ENCODE peak calls at places on chromosomes 1 and 21, in six cellular contexts. One of them, this sample, is unnamed.

GRCh38 chr1:19179597-19180271 is 30.3 kb downstream of the UBR4 start:
- DNase-seq in IMR-90: peak; percentile 41
- DNase-seq in H1: no peak
- DNase-seq in neuronal stem cell: no peak
- DNase-seq in H9: no peak
- DNase-seq in mesendoderm: peak; percentile 59
- DNase-seq in this sample: peak; percentile 52

GRCh38 chr1:57137980-57138379 is 172.2 kb upstream of the C8B start:
- DNase-seq in neuronal stem cell: no peak
- DNase-seq in H9: no peak
- DNase-seq in mesendoderm: no peak
- DNase-seq in H1: no peak
- DNase-seq in IMR-90: no peak
- DNase-seq in this sample: no peak

GRCh38 chr1:65208577-65208976 is 60.6 kb downstream of the AK4 start:
- DNase-seq in IMR-90: no peak
- DNase-seq in H9: peak; percentile 37
- DNase-seq in mesendoderm: no peak
- DNase-seq in neuronal stem cell: no peak
- DNase-seq in H1: peak; percentile 45
- DNase-seq in this sample: no peak

GRCh38 chr1:247077768-247078314 is 770 bp downstream of the ZNF670 start:
- DNase-seq in mesendoderm: no peak
- DNase-seq in H1: no peak
- DNase-seq in IMR-90: peak; percentile 5
- DNase-seq in neuronal stem cell: no peak
- DNase-seq in H9: no peak
- DNase-seq in this sample: no peak

GRCh38 chr1:102434421-102434820 is 437.7 kb upstream of the OLFM3 start:
- DNase-seq in neuronal stem cell: peak; percentile 8
- DNase-seq in H9: peak; percentile 50
- DNase-seq in H1: peak; percentile 58
- DNase-seq in mesendoderm: peak; percentile 69
- DNase-seq in IMR-90: no peak
- DNase-seq in this sample: peak; percentile 23

GRCh38 chr1:229887043-229887822 is 179.8 kb upstream of the GALNT2 start:
- DNase-seq in H1: peak; percentile 14
- DNase-seq in mesendoderm: no peak
- DNase-seq in H9: no peak
- DNase-seq in neuronal stem cell: no peak
- DNase-seq in IMR-90: no peak
- DNase-seq in this sample: no peak

GRCh38 chr21:45580181-45580575 is 37.9 kb upstream of the SLC19A1 start:
- DNase-seq in neuronal stem cell: no peak
- DNase-seq in H1: peak; percentile 40
- DNase-seq in IMR-90: no peak
- DNase-seq in mesendoderm: no peak
- DNase-seq in H9: no peak
- DNase-seq in this sample: no peak

GRCh38 chr1:212106286-212106792 is 70.8 kb downstream of the DTL start:
- DNase-seq in mesendoderm: no peak
- DNase-seq in neuronal stem cell: no peak
- DNase-seq in H9: no peak
- DNase-seq in IMR-90: peak; percentile 28
- DNase-seq in H1: no peak
- DNase-seq in this sample: no peak

GRCh38 chr21:45416619-45417018 is 11.7 kb downstream of the COL18A1 start:
- DNase-seq in H9: peak; percentile 62
- DNase-seq in IMR-90: no peak
- DNase-seq in H1: no peak
- DNase-seq in mesendoderm: peak; percentile 61
- DNase-seq in neuronal stem cell: no peak
- DNase-seq in this sample: no peak

GRCh38 chr1:208855403-208855802 is 611.2 kb upstream of the PLXNA2 start:
- DNase-seq in mesendoderm: no peak
- DNase-seq in IMR-90: no peak
- DNase-seq in H9: no peak
- DNase-seq in H1: no peak
- DNase-seq in neuronal stem cell: no peak
- DNase-seq in this sample: no peak

GRCh38 chr1:152451254-152451653 is 37.2 kb upstream of the CRNN start:
- DNase-seq in mesendoderm: no peak
- DNase-seq in IMR-90: no peak
- DNase-seq in H9: no peak
- DNase-seq in neuronal stem cell: no peak
- DNase-seq in H1: no peak
- DNase-seq in this sample: no peak

GRCh38 chr1:208668991-208669390 is 424.8 kb upstream of the PLXNA2 start:
- DNase-seq in mesendoderm: peak; percentile 65
- DNase-seq in IMR-90: no peak
- DNase-seq in H1: no peak
- DNase-seq in neuronal stem cell: no peak
- DNase-seq in H9: peak; percentile 29
- DNase-seq in this sample: no peak

GRCh38 chr1:221777434-221778072 is 35.7 kb upstream of the DUSP10 start:
- DNase-seq in H9: no peak
- DNase-seq in IMR-90: no peak
- DNase-seq in neuronal stem cell: no peak
- DNase-seq in mesendoderm: no peak
- DNase-seq in H1: no peak
- DNase-seq in this sample: no peak

GRCh38 chr1:223141021-223141420 is 2.0 kb downstream of the TLR5 start:
- DNase-seq in H1: no peak
- DNase-seq in neuronal stem cell: no peak
- DNase-seq in H9: no peak
- DNase-seq in IMR-90: peak; percentile 3
- DNase-seq in mesendoderm: no peak
- DNase-seq in this sample: peak; percentile 47

GRCh38 chr1:67347688-67348472 is 40.2 kb downstream of the IL12RB2 start:
- DNase-seq in H1: peak; percentile 56
- DNase-seq in mesendoderm: peak; percentile 80
- DNase-seq in H9: peak; percentile 55
- DNase-seq in neuronal stem cell: peak; percentile 45
- DNase-seq in IMR-90: peak; percentile 61
- DNase-seq in this sample: peak; percentile 59

GRCh38 chr1:109937738-109938137 is 27.1 kb downstream of the CSF1 start:
- DNase-seq in IMR-90: no peak
- DNase-seq in H9: no peak
- DNase-seq in mesendoderm: no peak
- DNase-seq in neuronal stem cell: no peak
- DNase-seq in H1: no peak
- DNase-seq in this sample: no peak

GRCh38 chr1:38700077-38700470 is 159.5 kb downstream of the RRAGC start:
- DNase-seq in H1: no peak
- DNase-seq in H9: no peak
- DNase-seq in neuronal stem cell: no peak
- DNase-seq in IMR-90: no peak
- DNase-seq in mesendoderm: no peak
- DNase-seq in this sample: no peak

GRCh38 chr1:182281541-182281940 is 110.0 kb downstream of the GLUL start:
- DNase-seq in H9: no peak
- DNase-seq in mesendoderm: peak; percentile 71
- DNase-seq in neuronal stem cell: no peak
- DNase-seq in IMR-90: no peak
- DNase-seq in H1: no peak
- DNase-seq in this sample: no peak

GRCh38 chr1:32893198-32894018 is 7.1 kb downstream of the HPCA start:
- DNase-seq in H1: peak; percentile 83
- DNase-seq in mesendoderm: peak; percentile 75
- DNase-seq in neuronal stem cell: peak; percentile 68
- DNase-seq in H9: peak; percentile 73
- DNase-seq in IMR-90: peak; percentile 20
- DNase-seq in this sample: no peak

GRCh38 chr1:45297604-45298356 is 28.9 kb upstream of the HPDL start:
- DNase-seq in H1: no peak
- DNase-seq in H9: no peak
- DNase-seq in neuronal stem cell: no peak
- DNase-seq in IMR-90: no peak
- DNase-seq in mesendoderm: no peak
- DNase-seq in this sample: no peak

GRCh38 chr21:46665566-46665965 is 30.1 kb downstream of the PRMT2 start:
- DNase-seq in IMR-90: no peak
- DNase-seq in neuronal stem cell: no peak
- DNase-seq in H1: no peak
- DNase-seq in H9: no peak
- DNase-seq in mesendoderm: no peak
- DNase-seq in this sample: no peak

GRCh38 chr1:6535214-6535613 is 19.1 kb downstream of the NOL9 start:
- DNase-seq in neuronal stem cell: no peak
- DNase-seq in IMR-90: no peak
- DNase-seq in mesendoderm: no peak
- DNase-seq in H9: no peak
- DNase-seq in H1: no peak
- DNase-seq in this sample: peak; percentile 23

GRCh38 chr1:6526316-6526715 is 28.0 kb downstream of the NOL9 start:
- DNase-seq in mesendoderm: no peak
- DNase-seq in H1: no peak
- DNase-seq in H9: no peak
- DNase-seq in IMR-90: no peak
- DNase-seq in neuronal stem cell: no peak
- DNase-seq in this sample: no peak

GRCh38 chr1:6536291-6536690 is 18.0 kb downstream of the NOL9 start:
- DNase-seq in H1: no peak
- DNase-seq in IMR-90: no peak
- DNase-seq in mesendoderm: no peak
- DNase-seq in H9: no peak
- DNase-seq in neuronal stem cell: no peak
- DNase-seq in this sample: no peak

GRCh38 chr1:6534248-6534647 is 20.1 kb downstream of the NOL9 start:
- DNase-seq in mesendoderm: no peak
- DNase-seq in H1: no peak
- DNase-seq in H9: no peak
- DNase-seq in IMR-90: no peak
- DNase-seq in neuronal stem cell: no peak
- DNase-seq in this sample: no peak

DNA sequence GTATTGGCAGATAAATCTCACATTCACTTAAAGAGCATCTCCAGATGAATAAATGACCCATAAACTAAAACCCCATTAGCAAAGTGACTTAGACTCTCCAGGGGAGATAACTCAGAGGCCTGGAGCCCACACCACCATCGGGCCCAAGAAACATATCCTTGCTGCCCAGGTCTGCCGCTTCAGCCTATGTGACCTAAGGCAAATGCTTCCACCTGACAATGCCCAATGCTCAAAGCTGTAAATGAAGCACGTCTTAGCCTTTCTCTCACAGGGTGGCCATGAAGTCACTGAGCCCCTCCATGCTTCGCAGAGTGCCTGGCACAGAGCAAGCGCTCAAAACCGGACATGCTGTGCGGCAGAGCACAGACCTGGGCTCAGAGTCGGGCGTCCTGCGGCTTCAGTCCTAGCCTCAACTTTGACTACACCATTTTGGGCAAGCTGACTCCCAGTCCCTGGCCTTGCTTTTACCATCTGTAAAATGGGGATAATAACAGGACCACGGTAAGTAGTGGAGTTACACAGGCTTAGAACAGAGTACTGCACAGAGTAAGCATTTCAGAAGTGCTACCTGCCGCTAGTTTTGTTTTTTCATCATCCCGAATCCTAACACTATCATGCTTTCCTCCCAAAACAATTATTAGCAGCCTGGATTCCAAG is 23.7 kb downstream of the NOL9 start:
- DNase-seq in neuronal stem cell: no peak
- DNase-seq in mesendoderm: no peak
- DNase-seq in IMR-90: no peak
- DNase-seq in H1: no peak
- DNase-seq in H9: no peak
- DNase-seq in this sample: no peak
- H2BK15ac ChIP-seq in neuronal stem cell: no peak overlapping the region
- H2BK15ac ChIP-seq in mesendoderm: no peak overlapping the region
- H2BK15ac ChIP-seq in IMR-90: no peak overlapping the region
- H2BK15ac ChIP-seq in H1: no peak overlapping the region
- H2BK15ac ChIP-seq in H9: no peak overlapping the region
- H2BK15ac ChIP-seq in this sample: no peak overlapping the region

GRCh38 chr1:170175477-170175876 is 29.7 kb downstream of the NTMT2 start:
- DNase-seq in mesendoderm: no peak
- DNase-seq in H1: no peak
- DNase-seq in H9: no peak
- DNase-seq in IMR-90: no peak
- DNase-seq in neuronal stem cell: no peak
- DNase-seq in this sample: no peak

GRCh38 chr1:170175032-170175431 is 29.3 kb downstream of the NTMT2 start:
- DNase-seq in H1: no peak
- DNase-seq in H9: no peak
- DNase-seq in IMR-90: peak; percentile 21
- DNase-seq in mesendoderm: no peak
- DNase-seq in neuronal stem cell: no peak
- DNase-seq in this sample: no peak

GRCh38 chr1:170176772-170177171 is 31.0 kb downstream of the NTMT2 start:
- DNase-seq in H1: no peak
- DNase-seq in H9: no peak
- DNase-seq in IMR-90: no peak
- DNase-seq in neuronal stem cell: no peak
- DNase-seq in mesendoderm: no peak
- DNase-seq in this sample: no peak

GRCh38 chr1:170174395-170174794 is 28.6 kb downstream of the NTMT2 start:
- DNase-seq in IMR-90: no peak
- DNase-seq in H9: no peak
- DNase-seq in H1: no peak
- DNase-seq in neuronal stem cell: no peak
- DNase-seq in mesendoderm: no peak
- DNase-seq in this sample: no peak
- H2BK15ac ChIP-seq in IMR-90: no peak overlapping the region
- H2BK15ac ChIP-seq in H9: no peak overlapping the region
- H2BK15ac ChIP-seq in H1: no peak overlapping the region
- H2BK15ac ChIP-seq in neuronal stem cell: no peak overlapping the region
- H2BK15ac ChIP-seq in mesendoderm: no peak overlapping the region
- H2BK15ac ChIP-seq in this sample: no peak overlapping the region

DNA sequence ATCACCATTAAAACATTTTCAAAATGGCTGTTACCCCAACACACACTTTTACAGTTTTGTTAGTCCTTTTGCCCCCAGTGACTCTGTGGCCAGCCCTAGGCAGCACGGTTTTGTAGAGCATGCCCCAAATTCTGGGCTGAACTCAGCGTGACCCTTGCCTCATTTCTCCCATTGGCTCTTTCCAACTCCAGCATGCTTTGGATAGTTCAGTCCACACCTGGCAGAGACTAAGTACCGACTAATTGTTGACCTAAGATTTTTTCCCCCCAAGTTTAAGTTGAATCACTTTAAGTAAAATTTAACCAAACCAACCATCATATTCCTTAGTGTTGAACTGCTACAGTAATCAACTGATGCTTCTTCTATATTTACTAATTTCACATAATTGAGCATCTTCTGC is 62.4 kb upstream of the LRRC8B start:
- DNase-seq in IMR-90: no peak
- DNase-seq in neuronal stem cell: no peak
- DNase-seq in H1: no peak
- DNase-seq in mesendoderm: no peak
- DNase-seq in H9: no peak
- DNase-seq in this sample: no peak
- H2BK15ac ChIP-seq in IMR-90: no peak overlapping the region
- H2BK15ac ChIP-seq in neuronal stem cell: no peak overlapping the region
- H2BK15ac ChIP-seq in H1: no peak overlapping the region
- H2BK15ac ChIP-seq in mesendoderm: no peak overlapping the region
- H2BK15ac ChIP-seq in H9: no peak overlapping the region
- H2BK15ac ChIP-seq in this sample: no peak overlapping the region

DNA sequence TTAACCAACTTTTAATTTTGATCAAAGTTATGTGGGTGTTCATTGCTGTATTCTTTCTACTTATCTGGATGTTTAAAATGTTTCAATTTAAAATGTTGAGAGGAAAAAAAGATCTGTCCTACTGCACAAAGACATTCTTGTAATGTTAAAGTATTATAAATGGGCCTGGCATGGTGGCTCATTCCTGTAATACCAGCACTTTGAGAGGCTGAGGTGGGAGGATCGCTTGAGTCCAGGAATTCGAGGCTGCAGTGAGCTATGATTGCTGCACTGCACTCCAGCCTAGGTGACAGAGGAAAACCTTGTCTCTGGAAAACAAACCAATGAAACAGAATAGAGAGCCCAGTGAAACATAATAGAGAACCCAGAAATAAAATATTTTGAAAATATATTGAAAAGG is 65.5 kb upstream of the LRRC8B start:
- DNase-seq in mesendoderm: no peak
- DNase-seq in H1: no peak
- DNase-seq in H9: no peak
- DNase-seq in neuronal stem cell: no peak
- DNase-seq in IMR-90: no peak
- DNase-seq in this sample: no peak
- H2BK15ac ChIP-seq in mesendoderm: no peak overlapping the region
- H2BK15ac ChIP-seq in H1: no peak overlapping the region
- H2BK15ac ChIP-seq in H9: no peak overlapping the region
- H2BK15ac ChIP-seq in neuronal stem cell: no peak overlapping the region
- H2BK15ac ChIP-seq in IMR-90: no peak overlapping the region
- H2BK15ac ChIP-seq in this sample: no peak overlapping the region